ENCODE peak calls at places on chromosomes 4 and X, in six cellular contexts. P is K562, Z is IMR-90, V is tibial artery, E is A549, C is psoas muscle. A is an unnamed sample.
A peak's percentile ranks its signal among the peaks of the same experiment; 100 is the strongest.

GRCh38 chrX:54994668-54995452 is 872 bp upstream of the PFKFB1 start:
- DNase-seq in P (no peak), E (no peak), Z (no peak), C (no peak), V (no peak), A (no peak)

GRCh38 chrX:97616883-97617510 is 733.3 kb downstream of the RPA4 start:
- DNase-seq in E (peak; percentile 6), P (no peak), C (no peak), V (no peak), Z (peak; percentile 74), A (no peak)

GRCh38 chrX:18272222-18272621 is 51.5 kb upstream of the BEND2 start:
- DNase-seq in V (no peak), Z (no peak), E (no peak), P (peak; percentile 47), C (no peak), A (no peak)

GRCh38 chr4:103753868-103754653 is 34.3 kb upstream of the TACR3 start:
- DNase-seq in V (no peak), Z (no peak), C (no peak), P (no peak), E (no peak), A (no peak)

GRCh38 chr4:10809905-10810304 is 125.3 kb upstream of the CLNK start:
- DNase-seq in C (no peak), P (no peak), V (no peak), Z (no peak), E (no peak), A (no peak)

GRCh38 chr4:145937990-145938611 is 522 bp downstream of the ZNF827 start:
- DNase-seq in E (no peak), P (no peak), V (no peak), C (no peak), Z (peak; percentile 27), A (peak; percentile 19)

GRCh38 chrX:39149761-39150160 is 348.5 kb downstream of the MID1IP1 start:
- DNase-seq in C (peak; percentile 75), P (peak; percentile 62), Z (peak; percentile 40), E (no peak), V (peak; percentile 78), A (peak; percentile 68)

GRCh38 chr4:98516042-98516440 is 142.4 kb downstream of the TSPAN5 start:
- DNase-seq in C (no peak), V (no peak), E (peak; percentile 26), P (peak; percentile 51), Z (peak; percentile 90), A (no peak)

GRCh38 chrX:2614911-2615310 is 76.2 kb upstream of the CD99 start:
- DNase-seq in C (no peak), P (peak; percentile 43), E (no peak), V (no peak), Z (peak; percentile 83), A (no peak)

GRCh38 chr4:102437111-102437510 is 64.0 kb upstream of the NFKB1 start:
- DNase-seq in C (no peak), V (no peak), E (no peak), P (no peak), Z (no peak), A (no peak)

GRCh38 chrX:129568349-129568748 is 28.3 kb downstream of the OCRL start:
- DNase-seq in P (no peak), C (no peak), V (no peak), Z (no peak), E (no peak), A (no peak)

GRCh38 chrX:70034646-70035045 is 15.1 kb downstream of the AWAT2 start:
- DNase-seq in E (no peak), V (no peak), P (no peak), Z (no peak), C (no peak), A (no peak)

GRCh38 chr4:57109847-57110634 is at the start of gene IGFBP7:
- DNase-seq in V (peak; percentile 69), C (peak; percentile 51), Z (no peak), P (peak; percentile 4), E (no peak), A (peak; percentile 29)

GRCh38 chrX:130125090-130125489 is 14.8 kb upstream of the ELF4 start:
- DNase-seq in Z (no peak), E (no peak), C (peak; percentile 35), V (peak; percentile 79), P (peak; percentile 51), A (peak; percentile 51)

GRCh38 chr4:6172093-6172926 is 28.0 kb downstream of the JAKMIP1 start:
- DNase-seq in Z (no peak), C (no peak), E (no peak), P (no peak), V (no peak), A (peak; percentile 77)

GRCh38 chr4:78155616-78156105 is 98.5 kb downstream of the FRAS1 start:
- DNase-seq in P (no peak), Z (no peak), V (no peak), C (no peak), E (no peak), A (no peak)

GRCh38 chr4:147755567-147756295 is 23.8 kb downstream of the ARHGAP10 start:
- DNase-seq in Z (peak; percentile 83), C (no peak), V (no peak), P (no peak), E (no peak), A (no peak)

GRCh38 chr4:31169851-31170250 is 449.7 kb downstream of the PCDH7 start:
- DNase-seq in V (no peak), Z (no peak), E (no peak), P (no peak), C (no peak), A (no peak)

GRCh38 chr4:57628004-57628403 is 517.8 kb upstream of the IGFBP7 start:
- DNase-seq in V (no peak), P (no peak), E (no peak), Z (no peak), C (no peak), A (no peak)

GRCh38 chr4:4772534-4772933 is 86.9 kb upstream of the MSX1 start:
- DNase-seq in E (no peak), C (no peak), V (no peak), Z (no peak), P (no peak), A (no peak)

GRCh38 chrX:54560411-54560810 is 30.4 kb downstream of the GNL3L start:
- DNase-seq in Z (no peak), V (no peak), C (no peak), E (no peak), P (no peak), A (peak; percentile 18)

GRCh38 chr4:646460-646859 is 21.1 kb downstream of the PDE6B start:
- DNase-seq in C (no peak), Z (no peak), V (no peak), P (peak; percentile 49), E (no peak), A (peak; percentile 72)

GRCh38 chr4:127656047-127656680 is 23.4 kb downstream of the INTU start:
- DNase-seq in P (no peak), C (no peak), V (no peak), E (no peak), Z (no peak), A (no peak)

GRCh38 chr4:34269593-34269992 is 1974.7 kb downstream of the ARAP2 start:
- DNase-seq in Z (no peak), P (no peak), E (no peak), C (no peak), V (no peak), A (no peak)

GRCh38 chr4:4608214-4608537 is 66.3 kb upstream of the STX18 start:
- DNase-seq in Z (no peak), E (no peak), P (no peak), C (no peak), V (no peak), A (no peak)

GRCh38 chr4:165294907-165295306 is 32.6 kb upstream of the MSMO1 start:
- DNase-seq in E (no peak), Z (no peak), C (no peak), P (no peak), V (no peak), A (no peak)

GRCh38 chr4:89599026-89599425 is 237.9 kb downstream of the SNCA start:
- DNase-seq in V (no peak), P (no peak), Z (no peak), C (no peak), E (no peak), A (no peak)

GRCh38 chr4:154973636-154974035 is 192.6 kb downstream of the RBM46 start:
- DNase-seq in E (no peak), P (no peak), Z (no peak), C (no peak), V (no peak), A (no peak)

GRCh38 chr4:11367371-11367770 is 61.3 kb downstream of the HS3ST1 start:
- DNase-seq in P (no peak), Z (peak; percentile 1), E (no peak), V (peak; percentile 79), C (peak; percentile 79), A (no peak)

GRCh38 chrX:109508915-109509314 is 27.0 kb upstream of the GUCY2F start:
- DNase-seq in Z (no peak), C (no peak), E (no peak), P (no peak), V (no peak), A (no peak)

GRCh38 chr4:188714907-188715306 is 575.7 kb downstream of the TRIML1 start:
- DNase-seq in V (no peak), C (no peak), P (no peak), Z (peak; percentile 83), E (no peak), A (no peak)

GRCh38 chr4:98605216-98605615 is 53.2 kb downstream of the TSPAN5 start:
- DNase-seq in E (no peak), Z (no peak), P (no peak), C (no peak), V (no peak), A (no peak)

GRCh38 chr4:6346373-6347110 is 76.9 kb downstream of the WFS1 start:
- DNase-seq in Z (no peak), C (no peak), E (no peak), P (no peak), V (no peak), A (no peak)

GRCh38 chr4:36785965-36786364 is 458.6 kb upstream of the NWD2 start:
- DNase-seq in C (no peak), V (no peak), Z (no peak), E (no peak), P (peak; percentile 34), A (no peak)

GRCh38 chr4:15778191-15778741 is at the start of gene CD38:
- DNase-seq in C (peak; percentile 33), V (peak; percentile 29), P (no peak), E (peak; percentile 10), Z (no peak), A (no peak)
- TF ChIP-seq CTCF in C (no peak), V (no peak), P (no peak), E (no peak), Z (no peak), A (no peak)

GRCh38 chr4:25223770-25224375 is 10.0 kb upstream of the PI4K2B start:
- DNase-seq in V (no peak), P (peak; percentile 50), C (no peak), Z (peak; percentile 22), E (no peak), A (peak; percentile 12)
- H3K9me3 ChIP-seq in V (peaks cover 14% of the 10 kb centered on the region), P (peaks cover 9% of the 10 kb centered on the region), C (peaks cover 31% of the 10 kb centered on the region), Z (peaks cover 12% of the 10 kb centered on the region), E (peaks cover 40% of the 10 kb centered on the region), A (no peaks in the 10 kb centered on the region)

GRCh38 chr4:161419822-161420221 is 744.0 kb downstream of the FSTL5 start:
- DNase-seq in V (peak; percentile 21), E (no peak), Z (no peak), P (no peak), C (no peak), A (peak; percentile 55)
- TF ChIP-seq CTCF in V (peak; percentile 4), E (no peak), Z (no peak), P (no peak), C (no peak), A (peak; percentile 56)

GRCh38 chr4:151948351-151949016 is 187.7 kb upstream of the GATB start:
- DNase-seq in E (no peak), V (no peak), P (no peak), Z (peak; percentile 38), C (no peak), A (no peak)
- H3K9me3 ChIP-seq in E (peaks cover 7% of the 10 kb centered on the region), V (peaks cover 15% of the 10 kb centered on the region), P (no peaks in the 10 kb centered on the region), Z (peaks cover 4% of the 10 kb centered on the region), C (peaks cover 3% of the 10 kb centered on the region), A (peaks cover 2% of the 10 kb centered on the region)